ENCODE peak calls at places on chromosome 17, in seven cellular contexts. Y, K, E, J, R, Q and T are unnamed samples.
A peak's percentile ranks its signal among the peaks of the same experiment; 100 is the strongest.

GRCh38 chr17:17790673-17791464 is 45.9 kb downstream of the SREBF1 start:
- DNase-seq in Y (no peak), K (no peak), E (no peak), J (no peak), R (no peak), Q (no peak), T (no peak)

GRCh38 chr17:76597156-76598003 is 11.7 kb upstream of the ST6GALNAC2 start:
- DNase-seq in Y (no peak), K (no peak), E (no peak), J (no peak), R (no peak), Q (no peak), T (no peak)

GRCh38 chr17:9958586-9959281 is 53.7 kb upstream of the RCVRN start:
- DNase-seq in Y (no peak), K (no peak), E (no peak), J (no peak), R (no peak), Q (no peak), T (no peak)

GRCh38 chr17:61458491-61459433 is 6.5 kb downstream of the TBX4 start:
- DNase-seq in Y (no peak), K (no peak), E (no peak), J (no peak), R (no peak), Q (no peak), T (no peak)

GRCh38 chr17:28368915-28369683 is 1.0 kb downstream of the VTN start:
- DNase-seq in Y (no peak), K (no peak), E (no peak), J (no peak), R (no peak), Q (no peak), T (no peak)

GRCh38 chr17:2237521-2237921 is 66.1 kb downstream of the SMG6 start:
- DNase-seq in Y (no peak), K (peak; percentile 65), E (peak; percentile 93), J (no peak), R (no peak), Q (no peak), T (no peak)

GRCh38 chr17:65737451-65737850 is 176.0 kb upstream of the AXIN2 start:
- DNase-seq in Y (no peak), K (no peak), E (no peak), J (no peak), R (no peak), Q (no peak), T (no peak)

GRCh38 chr17:29867643-29868181 is 62.3 kb downstream of the SSH2 start:
- DNase-seq in Y (no peak), K (no peak), E (no peak), J (no peak), R (no peak), Q (no peak), T (no peak)

GRCh38 chr17:60790205-60790604 is 112.6 kb downstream of the BCAS3 start:
- DNase-seq in Y (no peak), K (no peak), E (no peak), J (no peak), R (no peak), Q (no peak), T (no peak)

GRCh38 chr17:16349461-16349860 is 3.8 kb downstream of the CENPV start:
- DNase-seq in Y (no peak), K (no peak), E (no peak), J (no peak), R (no peak), Q (no peak), T (no peak)

GRCh38 chr17:34318474-34318873 is 761 bp upstream of the CCL8 start:
- DNase-seq in Y (no peak), K (no peak), E (no peak), J (no peak), R (no peak), Q (no peak), T (no peak)
- TF ChIP-seq CTCF in Y (no peak), K (no peak), E (no peak), J (peak; percentile 3), R (no peak), Q (no peak), T (peak; percentile 18)

DNA sequence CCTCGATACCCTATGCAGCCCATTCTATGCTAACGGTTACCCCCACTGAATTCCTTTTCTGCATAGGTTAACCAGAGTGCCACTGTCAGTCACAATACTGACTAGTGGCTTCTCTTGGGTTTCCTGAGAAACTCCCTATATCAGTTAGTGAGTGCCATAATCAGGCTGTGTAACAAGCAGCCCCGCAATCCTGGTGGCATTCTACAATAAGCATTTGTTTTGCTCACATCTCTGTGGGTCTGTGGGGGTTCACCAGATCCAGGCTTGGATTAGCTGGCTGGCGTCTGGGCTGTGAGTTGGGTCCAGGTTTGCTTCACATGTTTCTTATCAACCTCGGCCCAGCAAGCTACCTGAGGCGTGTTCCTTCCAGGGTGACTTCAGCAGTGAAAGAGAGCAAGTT is 42.4 kb downstream of the TMEM235 start:
- DNase-seq in Y (no peak), K (no peak), E (no peak), J (no peak), R (no peak), Q (no peak), T (no peak)
- TF ChIP-seq CTCF in Y (no peak), K (no peak), E (no peak), J (no peak), R (no peak), Q (no peak), T (no peak)

GRCh38 chr17:50049636-50050035 is 6.3 kb upstream of the ITGA3 start:
- DNase-seq in Y (no peak), K (no peak), E (no peak), J (no peak), R (no peak), Q (no peak), T (no peak)
- TF ChIP-seq CTCF in Y (no peak), K (no peak), E (no peak), J (no peak), R (no peak), Q (no peak), T (no peak)

DNA sequence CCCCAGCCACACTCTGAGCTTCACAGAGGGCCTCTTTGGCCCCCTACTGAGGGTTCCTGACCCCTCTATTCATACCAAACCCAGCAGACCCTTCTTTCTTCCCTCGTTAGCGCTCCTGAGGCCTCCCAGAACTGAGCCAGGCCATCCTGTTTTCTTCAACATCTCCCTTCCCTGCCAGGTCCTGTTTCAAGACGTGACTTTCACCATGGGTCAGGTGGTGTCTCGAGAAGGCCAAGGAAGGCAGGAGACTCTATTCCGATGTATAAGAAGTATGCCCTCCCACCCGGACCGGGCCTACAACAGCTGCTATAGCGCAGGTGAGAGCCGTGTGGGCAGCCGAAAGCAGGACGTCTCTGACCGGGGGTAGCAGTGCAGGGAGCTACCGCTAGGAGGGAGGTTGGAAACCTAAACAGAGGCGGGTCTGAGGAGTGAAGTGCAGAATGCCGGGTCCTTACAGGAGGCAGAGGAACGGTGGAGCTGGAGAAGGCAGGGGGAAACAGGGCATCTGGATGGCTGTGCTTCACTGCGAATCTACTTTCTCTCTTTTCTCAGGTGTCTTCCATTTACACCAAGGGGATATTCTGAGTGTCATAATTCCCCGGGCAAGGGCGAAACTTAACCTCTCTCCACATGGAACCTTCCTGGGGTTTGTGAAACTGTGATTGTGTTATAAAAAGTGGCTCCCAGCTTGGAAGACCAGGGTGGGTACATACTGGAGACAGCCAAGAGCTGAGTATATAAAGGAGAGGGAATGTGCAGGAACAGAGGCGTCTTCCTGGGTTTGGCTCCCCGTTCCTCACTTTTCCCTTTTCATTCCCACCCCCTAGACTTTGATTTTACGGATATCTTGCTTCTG is 1.3 kb upstream of the SENP3 start:
- DNase-seq in Y (no peak), K (peak; percentile 64), E (peak; percentile 44), J (no peak), R (no peak), Q (peak; percentile 79), T (no peak)
- TF ChIP-seq CTCF in Y (peak; percentile 66), K (peak; percentile 57), E (peak; percentile 74), J (peak; percentile 70), R (no peak), Q (peak; percentile 71), T (peak; percentile 85)

DNA sequence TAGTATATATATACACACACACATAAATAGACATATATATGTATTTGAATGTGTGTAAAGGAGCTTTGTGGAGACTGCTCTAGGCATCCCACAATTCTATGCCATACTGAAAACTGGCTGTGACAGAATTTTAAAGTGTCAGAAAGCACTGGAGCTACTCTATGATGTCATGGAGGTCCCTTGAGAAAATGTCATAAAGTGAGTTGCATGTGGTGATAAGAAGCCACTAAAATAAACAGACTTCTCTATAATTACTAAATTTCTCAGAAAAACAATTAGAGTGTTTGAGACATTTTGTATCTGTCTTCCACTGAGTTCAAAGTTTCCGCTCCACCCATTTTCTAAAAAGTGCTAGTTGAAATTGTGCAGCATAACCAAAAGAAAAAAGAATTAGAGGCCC is 603.9 kb downstream of the KCNJ2 start:
- DNase-seq in Y (no peak), K (no peak), E (no peak), J (no peak), R (no peak), Q (no peak), T (no peak)
- TF ChIP-seq CTCF in Y (no peak), K (no peak), E (no peak), J (no peak), R (no peak), Q (no peak), T (no peak)